ENCODE peak calls at places on chromosomes 2 and 18, in five cellular contexts. One of them, this sample, is unnamed.

GRCh38 chr2:233354971-233355574 is 779 bp downstream of the DGKD start:
- DNase-seq in RCC 7860: no peak
- DNase-seq in NCI-H460: no peak
- DNase-seq in activated T-helper 9 cell treated with anti-CD3 and anti-CD28 coated beads, Interleukin-2, amount 50 U/mL, for 16 hours: no peak
- DNase-seq in nucleus accumbens: peak
- DNase-seq in this sample: peak

GRCh38 chr2:163682695-163683094 is 53.1 kb downstream of the FIGN start:
- DNase-seq in NCI-H460: no peak
- DNase-seq in nucleus accumbens: no peak
- DNase-seq in activated T-helper 9 cell treated with anti-CD3 and anti-CD28 coated beads, Interleukin-2, amount 50 U/mL, for 16 hours: no peak
- DNase-seq in RCC 7860: peak
- DNase-seq in this sample: no peak

GRCh38 chr2:32427672-32428622 is 71.1 kb downstream of the BIRC6 start:
- DNase-seq in RCC 7860: no peak
- DNase-seq in activated T-helper 9 cell treated with anti-CD3 and anti-CD28 coated beads, Interleukin-2, amount 50 U/mL, for 16 hours: no peak
- DNase-seq in NCI-H460: no peak
- DNase-seq in nucleus accumbens: no peak
- DNase-seq in this sample: peak

GRCh38 chr2:216773072-216773471 is 77.7 kb upstream of the IGFBP5 start:
- DNase-seq in nucleus accumbens: no peak
- DNase-seq in RCC 7860: no peak
- DNase-seq in NCI-H460: no peak
- DNase-seq in activated T-helper 9 cell treated with anti-CD3 and anti-CD28 coated beads, Interleukin-2, amount 50 U/mL, for 16 hours: no peak
- DNase-seq in this sample: no peak

GRCh38 chr2:109722026-109722425 is 72.1 kb upstream of the RGPD5 start:
- DNase-seq in NCI-H460: no peak
- DNase-seq in nucleus accumbens: no peak
- DNase-seq in activated T-helper 9 cell treated with anti-CD3 and anti-CD28 coated beads, Interleukin-2, amount 50 U/mL, for 16 hours: no peak
- DNase-seq in RCC 7860: no peak
- DNase-seq in this sample: no peak

GRCh38 chr18:51029694-51030536 is at the start of gene SMAD4:
- DNase-seq in nucleus accumbens: peak
- DNase-seq in RCC 7860: peak
- DNase-seq in NCI-H460: peak
- DNase-seq in activated T-helper 9 cell treated with anti-CD3 and anti-CD28 coated beads, Interleukin-2, amount 50 U/mL, for 16 hours: peak
- DNase-seq in this sample: peak

GRCh38 chr2:177625744-177626655 is 233.4 kb downstream of the AGPS start:
- DNase-seq in RCC 7860: no peak
- DNase-seq in nucleus accumbens: no peak
- DNase-seq in activated T-helper 9 cell treated with anti-CD3 and anti-CD28 coated beads, Interleukin-2, amount 50 U/mL, for 16 hours: no peak
- DNase-seq in NCI-H460: no peak
- DNase-seq in this sample: peak

GRCh38 chr2:152820048-152820447 is 101.6 kb downstream of the ARL6IP6 start:
- DNase-seq in activated T-helper 9 cell treated with anti-CD3 and anti-CD28 coated beads, Interleukin-2, amount 50 U/mL, for 16 hours: no peak
- DNase-seq in nucleus accumbens: no peak
- DNase-seq in RCC 7860: no peak
- DNase-seq in NCI-H460: no peak
- DNase-seq in this sample: no peak

GRCh38 chr18:50142441-50143120 is 52.4 kb downstream of the MYO5B start:
- DNase-seq in nucleus accumbens: no peak
- DNase-seq in activated T-helper 9 cell treated with anti-CD3 and anti-CD28 coated beads, Interleukin-2, amount 50 U/mL, for 16 hours: no peak
- DNase-seq in RCC 7860: no peak
- DNase-seq in NCI-H460: no peak
- DNase-seq in this sample: no peak

GRCh38 chr2:199459286-199460100 is 1.8 kb upstream of the SATB2 start:
- DNase-seq in activated T-helper 9 cell treated with anti-CD3 and anti-CD28 coated beads, Interleukin-2, amount 50 U/mL, for 16 hours: peak
- DNase-seq in nucleus accumbens: peak
- DNase-seq in NCI-H460: peak
- DNase-seq in RCC 7860: peak
- DNase-seq in this sample: peak

GRCh38 chr2:232714969-232715368 is 17.8 kb downstream of the GIGYF2 start:
- DNase-seq in activated T-helper 9 cell treated with anti-CD3 and anti-CD28 coated beads, Interleukin-2, amount 50 U/mL, for 16 hours: no peak
- DNase-seq in nucleus accumbens: no peak
- DNase-seq in RCC 7860: no peak
- DNase-seq in NCI-H460: no peak
- DNase-seq in this sample: no peak

GRCh38 chr18:36298113-36298701 is 694 bp downstream of the FHOD3 start:
- DNase-seq in nucleus accumbens: no peak
- DNase-seq in activated T-helper 9 cell treated with anti-CD3 and anti-CD28 coated beads, Interleukin-2, amount 50 U/mL, for 16 hours: no peak
- DNase-seq in NCI-H460: no peak
- DNase-seq in RCC 7860: no peak
- DNase-seq in this sample: peak

GRCh38 chr2:85409719-85410583 is at the start of gene CAPG:
- DNase-seq in RCC 7860: peak
- DNase-seq in nucleus accumbens: no peak
- DNase-seq in activated T-helper 9 cell treated with anti-CD3 and anti-CD28 coated beads, Interleukin-2, amount 50 U/mL, for 16 hours: no peak
- DNase-seq in NCI-H460: no peak
- DNase-seq in this sample: no peak

GRCh38 chr18:58990720-58991119 is 126.0 kb downstream of the ZNF532 start:
- DNase-seq in RCC 7860: no peak
- DNase-seq in NCI-H460: no peak
- DNase-seq in activated T-helper 9 cell treated with anti-CD3 and anti-CD28 coated beads, Interleukin-2, amount 50 U/mL, for 16 hours: no peak
- DNase-seq in nucleus accumbens: no peak
- DNase-seq in this sample: no peak

GRCh38 chr2:234433201-234433600 is 63.7 kb downstream of the ARL4C start:
- DNase-seq in nucleus accumbens: no peak
- DNase-seq in RCC 7860: no peak
- DNase-seq in NCI-H460: no peak
- DNase-seq in activated T-helper 9 cell treated with anti-CD3 and anti-CD28 coated beads, Interleukin-2, amount 50 U/mL, for 16 hours: no peak
- DNase-seq in this sample: no peak

GRCh38 chr2:214577769-214578168 is 166.9 kb downstream of the VWC2L start:
- DNase-seq in RCC 7860: peak
- DNase-seq in nucleus accumbens: no peak
- DNase-seq in NCI-H460: no peak
- DNase-seq in activated T-helper 9 cell treated with anti-CD3 and anti-CD28 coated beads, Interleukin-2, amount 50 U/mL, for 16 hours: no peak
- DNase-seq in this sample: no peak

GRCh38 chr18:41753826-41754225 is 201.2 kb upstream of the PIK3C3 start:
- DNase-seq in NCI-H460: no peak
- DNase-seq in activated T-helper 9 cell treated with anti-CD3 and anti-CD28 coated beads, Interleukin-2, amount 50 U/mL, for 16 hours: no peak
- DNase-seq in nucleus accumbens: no peak
- DNase-seq in RCC 7860: no peak
- DNase-seq in this sample: no peak

GRCh38 chr18:26415041-26415440 is 133.3 kb downstream of the KCTD1 start:
- DNase-seq in NCI-H460: no peak
- DNase-seq in activated T-helper 9 cell treated with anti-CD3 and anti-CD28 coated beads, Interleukin-2, amount 50 U/mL, for 16 hours: no peak
- DNase-seq in nucleus accumbens: no peak
- DNase-seq in RCC 7860: no peak
- DNase-seq in this sample: no peak

GRCh38 chr18:26981373-26982082 is 116.0 kb upstream of the AQP4 start:
- DNase-seq in NCI-H460: no peak
- DNase-seq in activated T-helper 9 cell treated with anti-CD3 and anti-CD28 coated beads, Interleukin-2, amount 50 U/mL, for 16 hours: no peak
- DNase-seq in RCC 7860: no peak
- DNase-seq in nucleus accumbens: no peak
- DNase-seq in this sample: peak

GRCh38 chr2:212727751-212728150 is 189.1 kb upstream of the ERBB4 start:
- DNase-seq in RCC 7860: no peak
- DNase-seq in NCI-H460: no peak
- DNase-seq in activated T-helper 9 cell treated with anti-CD3 and anti-CD28 coated beads, Interleukin-2, amount 50 U/mL, for 16 hours: no peak
- DNase-seq in nucleus accumbens: no peak
- DNase-seq in this sample: no peak

GRCh38 chr2:218259099-218259921 is 1.5 kb upstream of the GPBAR1 start:
- DNase-seq in nucleus accumbens: no peak
- DNase-seq in NCI-H460: no peak
- DNase-seq in activated T-helper 9 cell treated with anti-CD3 and anti-CD28 coated beads, Interleukin-2, amount 50 U/mL, for 16 hours: no peak
- DNase-seq in RCC 7860: no peak
- DNase-seq in this sample: no peak